ENCODE peak calls at places on chromosomes 16 and 17, in seven cellular contexts. T, H, U, M, O, K and S are unnamed samples.

GRCh38 chr17:2084129-2084765 is 29.3 kb downstream of the HIC1 start:
- DNase-seq in T (no peak), H (no peak), U (peak; percentile 45), M (no peak), O (no peak), K (no peak), S (peak; percentile 92)

GRCh38 chr17:17443173-17443572 is 33.6 kb upstream of the MED9 start:
- DNase-seq in T (no peak), H (no peak), U (no peak), M (no peak), O (no peak), K (no peak), S (peak; percentile 36)

GRCh38 chr17:75250009-75250471 is 11.4 kb downstream of the GGA3 start:
- DNase-seq in T (peak; percentile 76), H (peak; percentile 27), U (peak; percentile 67), M (no peak), O (peak; percentile 50), K (no peak), S (peak; percentile 61)

GRCh38 chr17:32124985-32125847 is 17.1 kb upstream of the RHOT1 start:
- DNase-seq in T (no peak), H (no peak), U (no peak), M (no peak), O (no peak), K (no peak), S (no peak)

GRCh38 chr16:23712976-23713375 is at the start of gene ERN2:
- DNase-seq in T (no peak), H (no peak), U (no peak), M (no peak), O (no peak), K (no peak), S (peak; percentile 11)

GRCh38 chr17:57911834-57912673 is 43.2 kb downstream of the CUEDC1 start:
- DNase-seq in T (no peak), H (no peak), U (no peak), M (no peak), O (no peak), K (peak; percentile 93), S (peak; percentile 44)

GRCh38 chr17:68733241-68734176 is 132.3 kb upstream of the FAM20A start:
- DNase-seq in T (no peak), H (no peak), U (no peak), M (no peak), O (no peak), K (no peak), S (peak; percentile 60)

GRCh38 chr17:36993227-36993626 is 44.5 kb downstream of the AATF start:
- DNase-seq in T (no peak), H (no peak), U (no peak), M (no peak), O (no peak), K (no peak), S (no peak)

GRCh38 chr17:55527520-55528118 is 16.4 kb upstream of the SMIM36 start:
- DNase-seq in T (no peak), H (no peak), U (peak; percentile 24), M (peak; percentile 25), O (peak; percentile 48), K (no peak), S (peak; percentile 74)